ENCODE peak calls at places on chromosomes 7 and 10, in eight cellular contexts. D, G, I, Q, N, E, M and H are unnamed samples. For H3K4me1, the result is how much of the 10 kb centered on the place peaks cover.

GRCh38 chr7:28582226-28582625 is 169.9 kb downstream of the CREB5 start:
- DNase-seq in D (no peak), G (no peak), I (no peak), Q (no peak), N (no peak), E (no peak), M (no peak), H (no peak)

GRCh38 chr10:133219782-133220181 is 10.2 kb upstream of the UTF1 start:
- DNase-seq in D (no peak), G (peak), I (no peak), Q (no peak), N (no peak), E (no peak), M (no peak), H (no peak)

GRCh38 chr10:59227136-59227673 is 50.8 kb downstream of the PHYHIPL start:
- DNase-seq in D (no peak), G (peak), I (no peak), Q (no peak), N (no peak), E (no peak), M (no peak), H (no peak)

GRCh38 chr10:132457328-132458070 is 60.5 kb downstream of the PWWP2B start:
- DNase-seq in D (peak), G (no peak), I (peak), Q (no peak), N (no peak), E (no peak), M (no peak), H (peak)

GRCh38 chr7:82715344-82715743 is 271.8 kb upstream of the CACNA2D1 start:
- DNase-seq in D (no peak), G (no peak), I (no peak), Q (no peak), N (no peak), E (no peak), M (no peak), H (no peak)

GRCh38 chr10:17200885-17201164 is 647 bp downstream of the TRDMT1 start:
- DNase-seq in D (peak), G (peak), I (peak), Q (no peak), N (peak), E (peak), M (peak), H (peak)

GRCh38 chr7:19317461-19317860 is 172.2 kb upstream of the FERD3L start:
- DNase-seq in D (no peak), G (no peak), I (no peak), Q (no peak), N (no peak), E (no peak), M (no peak), H (no peak)

GRCh38 chr7:31785081-31785480 is 98.1 kb downstream of the PPP1R17 start:
- DNase-seq in D (no peak), G (no peak), I (no peak), Q (no peak), N (no peak), E (no peak), M (peak), H (no peak)

GRCh38 chr10:132540456-132540855 is 2.9 kb downstream of the INPP5A start:
- DNase-seq in D (no peak), G (peak), I (peak), Q (no peak), N (no peak), E (no peak), M (peak), H (no peak)

GRCh38 chr10:87547734-87548311 is 43.1 kb downstream of the MINPP1 start:
- DNase-seq in D (no peak), G (peak), I (no peak), Q (no peak), N (no peak), E (no peak), M (peak), H (no peak)

GRCh38 chr10:12351447-12351846 is 2.1 kb downstream of the CAMK1D start:
- DNase-seq in D (no peak), G (no peak), I (no peak), Q (no peak), N (no peak), E (peak), M (no peak), H (peak)

GRCh38 chr10:22252801-22253577 is 35.2 kb upstream of the EBLN1 start:
- DNase-seq in D (peak), G (peak), I (peak), Q (peak), N (no peak), E (peak), M (peak), H (peak)

GRCh38 chr7:30789334-30789711 is 18.1 kb downstream of the MINDY4 start:
- DNase-seq in D (no peak), G (no peak), I (no peak), Q (no peak), N (no peak), E (no peak), M (peak), H (no peak)

GRCh38 chr10:91391915-91392314 is 18.2 kb upstream of the HECTD2 start:
- DNase-seq in D (no peak), G (no peak), I (no peak), Q (no peak), N (no peak), E (no peak), M (no peak), H (no peak)

GRCh38 chr7:13992621-13992982 is 3.1 kb upstream of the ETV1 start:
- DNase-seq in D (no peak), G (no peak), I (no peak), Q (no peak), N (no peak), E (no peak), M (no peak), H (no peak)

GRCh38 chr7:70486977-70487376 is 645.0 kb upstream of the GALNT17 start:
- DNase-seq in D (no peak), G (no peak), I (no peak), Q (no peak), N (no peak), E (no peak), M (peak), H (no peak)

GRCh38 chr7:80133361-80134104 is 1.1 kb upstream of the GNAI1 start:
- DNase-seq in D (no peak), G (peak), I (no peak), Q (no peak), N (no peak), E (no peak), M (peak), H (no peak)

GRCh38 chr7:6447589-6448210 is at the start of gene DAGLB:
- DNase-seq in D (peak), G (peak), I (peak), Q (peak), N (peak), E (peak), M (peak), H (peak)

GRCh38 chr10:30784896-30785605 is 155.5 kb upstream of the LYZL2 start:
- DNase-seq in D (peak), G (peak), I (peak), Q (peak), N (no peak), E (peak), M (peak), H (peak)

GRCh38 chr7:55641811-55642210 is 69.5 kb upstream of the VOPP1 start:
- DNase-seq in D (peak), G (no peak), I (no peak), Q (no peak), N (peak), E (no peak), M (no peak), H (no peak)

GRCh38 chr7:1814089-1814811 is 144.2 kb downstream of the ELFN1 start:
- DNase-seq in D (no peak), G (no peak), I (no peak), Q (no peak), N (no peak), E (no peak), M (no peak), H (no peak)

GRCh38 chr10:103929396-103929921 is 11.5 kb upstream of the STN1 start:
- DNase-seq in D (no peak), G (no peak), I (no peak), Q (no peak), N (peak), E (no peak), M (peak), H (no peak)

GRCh38 chr10:103925591-103925990 is 7.6 kb upstream of the STN1 start:
- DNase-seq in D (no peak), G (no peak), I (no peak), Q (no peak), N (no peak), E (no peak), M (no peak), H (no peak)

GRCh38 chr10:103923502-103923901 is 5.5 kb upstream of the STN1 start:
- DNase-seq in D (no peak), G (no peak), I (no peak), Q (no peak), N (peak), E (no peak), M (no peak), H (no peak)

GRCh38 chr10:103928784-103929183 is 10.8 kb upstream of the STN1 start:
- DNase-seq in D (no peak), G (peak), I (no peak), Q (no peak), N (no peak), E (no peak), M (no peak), H (no peak)

DNA sequence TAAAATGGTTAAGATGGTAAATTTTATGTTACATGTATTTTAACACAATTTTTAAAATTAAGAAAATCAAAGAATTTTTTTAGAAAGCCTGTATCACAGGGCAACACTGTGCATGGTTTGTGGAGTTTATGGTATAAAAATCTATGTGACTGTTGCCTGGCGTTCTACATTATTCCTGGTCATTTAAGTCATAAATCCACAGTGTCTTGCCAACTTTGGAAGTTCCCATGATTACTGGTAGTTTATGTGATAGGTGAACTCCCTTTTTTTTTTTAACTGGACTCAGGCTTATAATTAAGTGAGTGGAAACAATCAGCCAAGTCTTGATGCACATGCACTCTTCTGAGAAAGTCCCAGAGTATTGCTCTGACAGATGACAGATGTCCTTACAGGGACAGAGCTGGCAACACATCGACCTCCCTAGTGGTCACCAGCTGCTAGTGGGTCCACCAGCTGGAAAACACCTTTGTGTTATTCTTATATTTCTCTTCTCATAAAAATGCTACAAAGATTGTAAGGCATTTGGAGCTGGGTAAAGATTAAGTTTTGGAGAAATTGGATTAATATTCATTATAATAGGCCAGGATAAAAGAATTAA is 8.8 kb upstream of the STN1 start:
- DNase-seq in D (no peak), G (peak), I (no peak), Q (no peak), N (no peak), E (no peak), M (no peak), H (peak)
- TF ChIP-seq CTCF in D (no peak), G (no peak), I (no peak), Q (no peak), N (no peak), E (no peak), M (no peak), H (peak)

DNA sequence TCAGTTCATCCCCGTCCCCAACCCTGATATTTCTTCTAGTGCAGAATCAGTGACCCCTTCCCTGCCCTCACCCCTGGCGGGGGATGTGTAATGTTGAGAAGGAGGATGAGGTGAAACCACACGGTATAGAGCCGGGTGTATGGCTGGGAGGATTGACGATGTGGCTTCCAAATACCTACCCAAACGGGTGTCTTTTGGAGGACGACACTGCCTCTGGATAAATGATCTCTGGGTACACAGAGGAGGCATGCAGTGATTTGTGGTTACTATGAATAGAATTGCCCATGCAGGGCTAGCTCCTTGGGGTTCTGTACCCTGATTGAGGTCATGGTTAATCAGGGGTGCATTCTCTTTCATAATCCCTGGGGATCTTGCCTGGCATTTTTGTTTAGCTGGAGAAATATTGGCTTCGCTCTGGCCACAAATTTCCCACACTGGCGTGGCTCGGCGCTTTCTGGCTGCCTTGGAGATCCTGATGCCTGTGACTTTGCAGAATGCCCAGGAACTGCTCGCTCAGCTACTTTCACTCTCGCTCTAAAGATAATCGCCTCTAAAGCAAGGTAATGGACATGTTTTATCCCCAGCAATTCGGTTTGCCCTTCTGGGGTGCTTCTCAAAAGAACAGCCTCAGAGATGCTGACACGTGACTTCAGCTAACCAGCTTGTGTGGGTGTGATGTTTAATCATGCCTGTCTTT is 89.3 kb downstream of the RBM20 start:
- DNase-seq in D (peak), G (no peak), I (no peak), Q (no peak), N (no peak), E (no peak), M (peak), H (no peak)
- H3K4me3 ChIP-seq in D (peak), G (no peak), I (no peak), Q (no peak), N (no peak), E (no peak), M (peak), H (peak)

DNA sequence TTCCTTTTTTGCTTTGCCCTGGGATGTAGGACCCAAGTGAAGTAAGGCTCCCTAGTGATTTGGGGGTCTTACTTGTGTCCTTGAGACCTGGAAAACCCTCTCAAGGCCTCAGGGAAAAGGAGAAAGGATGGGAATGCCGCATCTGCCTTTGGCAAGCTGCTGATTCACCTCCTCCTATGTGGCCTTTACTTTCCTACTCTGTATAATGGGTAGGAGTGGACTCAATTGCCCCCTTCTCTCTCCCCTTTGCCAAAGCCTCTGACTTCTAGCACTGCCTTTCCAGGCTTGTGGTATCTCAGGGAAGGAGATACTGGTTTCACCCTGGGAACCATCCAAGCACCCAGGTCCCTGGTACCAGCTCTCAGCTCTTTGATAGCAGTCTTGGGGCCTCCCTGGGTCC is 35.4 kb downstream of the UNC5B start:
- DNase-seq in D (no peak), G (no peak), I (no peak), Q (no peak), N (no peak), E (no peak), M (no peak), H (no peak)
- H3K4me1 ChIP-seq in D (under half), G (under half), I (under half), Q (under half), N (half or more), E (under half), M (under half), H (half or more)

GRCh38 chr10:26505491-26505890 is 67.3 kb downstream of the APBB1IP start:
- DNase-seq in D (no peak), G (no peak), I (no peak), Q (no peak), N (no peak), E (no peak), M (no peak), H (no peak)

GRCh38 chr10:26507441-26507840 is 69.3 kb downstream of the APBB1IP start:
- DNase-seq in D (no peak), G (no peak), I (no peak), Q (no peak), N (no peak), E (no peak), M (no peak), H (no peak)

GRCh38 chr10:26502988-26503387 is 64.8 kb downstream of the APBB1IP start:
- DNase-seq in D (no peak), G (no peak), I (no peak), Q (no peak), N (no peak), E (no peak), M (no peak), H (no peak)

GRCh38 chr10:26508016-26508415 is 69.9 kb downstream of the APBB1IP start:
- DNase-seq in D (no peak), G (no peak), I (no peak), Q (no peak), N (no peak), E (no peak), M (no peak), H (no peak)

GRCh38 chr10:26503911-26504310 is 65.8 kb downstream of the APBB1IP start:
- DNase-seq in D (no peak), G (peak), I (no peak), Q (no peak), N (no peak), E (peak), M (no peak), H (no peak)
- TF ChIP-seq CTCF in D (peak), G (peak), I (no peak), Q (no peak), N (no peak), E (peak), M (no peak), H (no peak)

DNA sequence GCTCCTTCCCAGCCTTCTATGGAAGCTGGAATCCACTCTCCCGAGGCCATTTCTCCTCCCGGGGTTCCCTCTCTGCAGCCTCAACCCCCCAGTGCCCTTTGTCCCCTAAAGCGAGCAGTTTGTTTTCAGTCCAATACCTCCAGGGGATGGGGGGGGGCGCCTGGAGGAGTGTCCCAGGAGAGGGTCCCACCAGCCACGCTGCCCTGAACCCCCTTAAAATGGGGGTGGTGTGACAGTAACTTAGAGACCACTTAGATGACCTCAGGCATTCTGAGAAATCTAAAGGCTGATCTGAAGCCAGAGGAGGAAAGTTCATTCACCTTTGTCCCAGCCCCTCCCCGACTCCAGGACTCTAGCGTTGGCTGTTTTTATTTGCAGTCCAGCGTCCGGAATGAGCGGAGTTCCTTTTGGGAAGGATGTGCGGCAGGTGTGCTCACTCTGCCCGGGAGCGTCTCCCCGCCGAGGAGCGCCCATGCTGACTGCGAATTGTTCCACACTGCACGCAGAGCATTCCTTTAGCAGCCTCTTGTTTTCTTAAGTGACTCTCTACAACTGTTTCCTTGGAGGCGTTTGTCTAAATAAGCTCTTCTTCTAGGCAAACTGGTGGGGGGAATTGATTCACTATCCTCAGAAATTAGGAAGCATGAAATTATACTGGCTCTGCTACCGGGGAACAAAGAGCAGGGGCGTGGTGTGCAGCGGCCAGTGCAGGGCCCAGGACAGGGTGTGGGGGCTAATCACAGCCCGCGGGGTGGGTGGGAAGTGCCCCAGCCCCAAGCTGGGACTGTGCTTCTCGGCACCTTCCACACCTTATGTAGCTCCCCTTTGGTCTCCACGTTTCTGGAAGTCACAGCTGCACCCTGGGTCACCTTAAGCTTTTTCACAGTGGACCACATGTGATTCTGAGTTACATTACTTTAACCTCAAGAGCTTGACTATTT is 46.3 kb downstream of the SYPL1 start:
- DNase-seq in D (no peak), G (no peak), I (no peak), Q (no peak), N (peak), E (no peak), M (peak), H (no peak)
- H3K4me3 ChIP-seq in D (no peak), G (no peak), I (peak), Q (peak), N (peak), E (no peak), M (peak), H (peak)